ENCODE peak calls at places on chromosomes 13 and 19, in four cellular contexts. D is mammary epithelial cell; M is CD4-positive, CD25-positive, alpha-beta regulatory T cell; E is coronary artery. K is an unnamed sample.

GRCh38 chr19:4291200-4291732 is 10.9 kb downstream of the TMIGD2 start:
- DNase-seq in D (no peak), M (no peak), E (no peak), K (no peak)

GRCh38 chr19:41439441-41440222 is at the start of gene DMAC2:
- DNase-seq in D (peak), M (peak), E (peak), K (peak)

GRCh38 chr19:3665681-3666544 is 34.4 kb downstream of the PIP5K1C start:
- DNase-seq in D (peak), M (peak), E (no peak), K (no peak)

GRCh38 chr13:110338441-110339101 is 31.5 kb downstream of the COL4A2 start:
- DNase-seq in D (no peak), M (no peak), E (peak), K (no peak)

GRCh38 chr13:48526269-48526668 is 6.6 kb downstream of the RCBTB2 start:
- DNase-seq in D (no peak), M (no peak), E (no peak), K (no peak)

GRCh38 chr13:19606737-19607136 is 26.7 kb upstream of the MPHOSPH8 start:
- DNase-seq in D (no peak), M (no peak), E (no peak), K (no peak)

GRCh38 chr19:4977299-4978174 is 8.6 kb downstream of the KDM4B start:
- DNase-seq in D (peak), M (no peak), E (peak), K (no peak)

GRCh38 chr13:48542581-48543341 is 9.9 kb upstream of the RCBTB2 start:
- DNase-seq in D (no peak), M (no peak), E (no peak), K (peak)

GRCh38 chr19:15551183-15552004 is 43.1 kb downstream of the CYP4F22 start:
- DNase-seq in D (no peak), M (peak), E (no peak), K (peak)

GRCh38 chr13:75489502-75490263 is 7.7 kb upstream of the TBC1D4 start:
- DNase-seq in D (peak), M (peak), E (no peak), K (no peak)

GRCh38 chr13:113905942-113906341 is 42.1 kb upstream of the GAS6 start:
- DNase-seq in D (no peak), M (no peak), E (no peak), K (no peak)

DNA sequence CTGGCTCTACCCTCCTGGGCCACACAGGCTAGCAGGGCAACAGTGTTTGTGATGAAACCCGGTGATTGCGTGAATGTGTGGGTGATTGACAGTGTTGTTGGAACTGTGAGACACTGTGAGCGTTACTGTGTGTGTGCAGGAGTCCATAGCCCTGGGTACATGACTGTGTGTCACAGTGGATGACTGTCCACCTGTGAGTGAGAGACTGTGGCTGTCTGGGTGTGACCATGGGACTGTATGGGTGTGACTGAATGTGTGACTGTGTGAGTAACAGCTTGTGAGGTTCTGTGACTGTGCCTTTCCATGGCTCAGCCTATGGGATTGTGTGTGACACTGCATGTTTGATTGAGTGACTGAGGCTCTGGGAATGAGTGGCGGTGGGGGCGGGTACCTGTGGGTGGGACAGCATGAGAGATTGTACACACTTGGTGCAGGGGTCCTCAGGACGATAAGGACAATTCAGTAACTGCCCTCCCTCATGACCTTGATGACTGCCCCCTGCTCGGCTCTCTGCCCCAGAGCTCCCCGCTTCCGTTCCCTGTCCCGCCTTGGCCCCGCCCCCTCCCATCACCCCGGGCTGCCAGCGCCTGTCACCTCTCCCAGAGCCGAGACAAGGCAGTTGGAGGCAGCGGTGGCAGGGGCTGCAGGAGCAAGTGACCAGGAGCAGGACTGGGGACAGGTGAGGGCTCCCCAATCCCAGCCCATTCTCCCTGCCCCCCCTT is at the start of gene GIPR:
- DNase-seq in D (peak), M (peak), E (no peak), K (no peak)
- H3K4me3 ChIP-seq in D (peak), M (peak), E (peak), K (peak)

GRCh38 chr13:99984463-99985242 is 3.1 kb downstream of the ZIC2 start:
- DNase-seq in D (no peak), M (peak), E (no peak), K (no peak)
- H3K4me3 ChIP-seq in D (no peak), M (no peak), E (peak), K (no peak)

DNA sequence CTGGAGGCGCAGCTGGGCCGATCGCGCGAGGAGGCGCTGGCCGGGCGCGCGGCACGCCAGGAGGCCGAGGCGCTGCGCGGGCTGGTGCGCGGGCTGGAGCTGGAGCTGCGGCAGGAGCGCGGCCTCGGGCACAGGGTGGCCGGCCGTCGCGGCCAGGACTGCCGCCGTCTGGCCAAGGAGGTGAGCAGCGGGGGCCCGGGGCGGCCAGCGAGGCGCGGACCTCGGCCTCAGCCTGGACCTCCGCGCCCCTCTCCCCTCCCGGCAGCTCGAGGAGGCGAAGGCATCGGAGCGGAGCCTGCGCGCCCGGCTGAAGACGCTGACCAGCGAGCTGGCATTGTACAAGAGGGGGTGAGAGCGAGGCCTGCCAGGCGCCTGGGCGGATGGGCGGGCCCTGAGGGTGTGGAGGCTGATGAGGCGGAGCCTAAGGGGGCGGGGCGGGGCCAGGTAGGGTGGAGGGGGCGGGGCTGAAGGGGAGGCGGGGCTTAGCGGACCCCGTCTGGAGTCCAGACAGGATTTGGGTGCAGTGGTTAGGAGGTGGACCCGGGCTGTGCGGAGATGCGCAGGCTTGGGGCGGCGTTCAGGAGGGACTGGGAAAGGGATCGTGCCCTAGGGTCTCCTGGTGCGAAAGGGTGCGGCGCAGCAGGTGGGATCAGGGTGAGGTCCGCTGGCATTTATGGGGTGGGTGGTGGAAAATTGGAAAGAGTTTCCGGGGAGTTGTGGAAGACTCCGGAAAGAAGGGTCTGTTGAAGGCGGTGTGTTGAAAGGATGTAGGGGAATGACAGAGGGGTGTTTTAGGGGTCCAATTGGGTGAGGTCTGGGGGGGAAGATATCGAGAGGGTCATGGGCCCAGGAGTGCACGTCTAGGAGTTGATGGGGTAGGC is 7.5 kb downstream of the PGLYRP1 start:
- DNase-seq in D (peak), M (peak), E (no peak), K (no peak)
- H3K4me3 ChIP-seq in D (peak), M (peak), E (peak), K (no peak)

GRCh38 chr13:107883561-107884175 is 331.7 kb downstream of the LIG4 start:
- DNase-seq in D (peak), M (no peak), E (no peak), K (no peak)
- H3K4me3 ChIP-seq in D (no peak), M (no peak), E (no peak), K (no peak)

DNA sequence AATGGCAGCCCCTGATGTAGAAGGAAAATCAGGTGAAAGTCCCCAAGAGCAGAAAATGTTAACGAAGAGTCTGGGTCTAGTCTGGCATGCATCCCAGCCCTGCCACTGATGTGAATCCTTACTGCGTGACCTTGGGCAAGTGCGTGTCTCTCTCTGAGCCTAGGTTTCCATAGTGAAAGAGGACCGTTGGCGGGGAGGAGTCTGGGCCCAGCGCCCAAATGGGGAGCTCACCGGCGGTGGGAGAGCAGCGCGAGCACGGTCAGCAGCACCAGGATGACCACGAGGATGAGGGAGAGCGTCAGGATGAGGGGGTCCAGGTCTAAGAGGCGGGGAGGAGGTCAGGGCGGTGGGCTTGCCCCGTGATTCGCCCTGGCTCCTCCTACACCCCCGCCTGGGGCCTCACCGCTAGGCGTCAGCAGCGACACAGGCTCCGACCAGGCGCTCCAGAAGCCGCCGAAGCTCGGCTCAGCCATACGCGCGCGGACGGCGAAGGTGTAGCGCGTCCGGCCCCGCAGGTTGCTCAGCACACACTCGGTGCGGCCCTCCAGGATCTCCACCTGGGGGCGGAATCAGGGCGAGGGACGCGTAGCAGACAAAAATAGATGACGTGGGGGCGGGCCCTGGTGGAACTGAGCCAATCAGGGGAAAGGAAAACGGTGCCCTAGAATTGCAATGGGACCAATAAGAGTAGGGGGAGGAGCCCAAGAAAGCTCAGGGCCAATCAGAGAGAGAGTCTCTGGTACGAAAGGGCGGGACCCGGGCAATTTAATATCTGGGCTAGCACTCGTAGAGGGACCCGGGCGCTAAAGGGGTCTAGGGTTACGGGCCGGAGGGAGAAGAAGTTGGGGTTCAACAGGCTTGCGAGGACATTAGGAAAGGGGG is 3.2 kb downstream of the EPOR start:
- DNase-seq in D (peak), M (peak), E (peak), K (peak)
- H3K4me3 ChIP-seq in D (peak), M (peak), E (peak), K (peak)

DNA sequence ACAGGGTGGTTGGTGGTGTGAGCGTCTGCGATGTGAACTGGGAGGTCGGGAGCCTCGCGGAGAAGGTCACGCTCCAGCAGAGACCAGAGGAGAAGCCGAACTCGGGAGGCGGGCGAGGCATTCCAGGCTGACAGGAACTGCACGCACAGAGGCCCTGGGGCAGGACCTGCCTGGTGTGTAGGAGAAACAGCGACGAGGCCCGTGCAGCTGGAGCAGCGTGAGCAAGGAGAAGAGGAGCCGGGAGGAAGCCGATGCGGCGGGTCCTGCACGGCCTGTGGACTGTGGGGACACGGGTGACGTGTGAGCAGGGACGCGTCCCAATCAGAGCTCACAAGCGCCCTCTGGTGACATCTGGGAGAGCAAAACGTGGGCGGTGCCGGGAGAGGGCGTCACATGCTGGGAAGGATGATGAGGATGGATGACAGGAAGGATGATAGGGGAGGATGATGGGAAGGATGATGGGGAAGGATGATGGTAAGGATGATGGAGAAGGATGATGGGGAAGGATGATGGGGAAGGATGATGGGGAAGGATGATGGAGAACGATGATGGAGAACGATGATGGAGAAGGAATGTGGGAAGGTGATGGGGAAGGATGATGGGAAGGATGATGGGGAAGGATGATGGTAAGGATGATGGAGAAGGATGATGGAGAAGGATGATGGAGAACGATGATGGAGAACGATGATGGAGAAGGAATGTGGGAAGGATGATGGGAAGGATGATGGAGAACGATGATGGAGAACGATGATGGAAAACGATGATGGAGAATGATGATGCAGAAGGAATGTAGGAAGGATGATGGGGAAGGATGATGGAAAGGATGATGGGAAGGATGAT is 16.1 kb upstream of the MADCAM1 start:
- DNase-seq in D (peak), M (peak), E (no peak), K (no peak)
- H3K4me3 ChIP-seq in D (no peak), M (no peak), E (peak), K (no peak)